ENCODE peak calls at places on chromosomes 2 and 18, in ten cellular contexts. Z is adrenal gland; N is cardiac muscle cell; R is epithelial cell of prostate; V is lung; H is neuronal stem cell; Q is HCT116; K is naive thymus-derived CD4-positive, alpha-beta T cell; C is RWPE2; A is heart right ventricle. I is an unnamed sample.
A peak's percentile ranks its signal among the peaks of the same experiment; 100 is the strongest.

GRCh38 chr2:2572393-2573204 is 241.5 kb upstream of the MYT1L start:
- DNase-seq in Z (peak; percentile 31), N (no peak), R (no peak), V (no peak), H (no peak), Q (no peak), K (no peak), C (no peak), A (no peak), I (no peak)

GRCh38 chr2:128371648-128372345 is 53.1 kb upstream of the HS6ST1 start:
- DNase-seq in Z (no peak), N (no peak), R (no peak), V (no peak), H (no peak), Q (no peak), K (no peak), C (peak; percentile 30), A (no peak), I (no peak)

GRCh38 chr18:48719388-48719787 is 180.6 kb downstream of the CTIF start:
- DNase-seq in Z (no peak), N (no peak), R (no peak), V (no peak), H (no peak), Q (no peak), K (no peak), C (no peak), A (no peak), I (no peak)

GRCh38 chr18:39419315-39419714 is 1853.7 kb upstream of the CELF4 start:
- DNase-seq in Z (no peak), N (no peak), R (no peak), V (no peak), H (no peak), Q (no peak), K (no peak), C (no peak), A (no peak), I (no peak)

GRCh38 chr2:142306126-142306525 is 175.3 kb upstream of the LRP1B start:
- DNase-seq in Z (no peak), N (no peak), R (no peak), V (no peak), H (no peak), Q (no peak), K (no peak), C (no peak), A (no peak), I (no peak)

GRCh38 chr2:69018629-69019227 is 5.7 kb downstream of the ANTXR1 start:
- DNase-seq in Z (no peak), N (no peak), R (no peak), V (no peak), H (no peak), Q (no peak), K (no peak), C (no peak), A (no peak), I (no peak)

GRCh38 chr18:22705328-22705727 is 227.8 kb upstream of the RBBP8 start:
- DNase-seq in Z (no peak), N (no peak), R (peak; percentile 49), V (no peak), H (no peak), Q (no peak), K (no peak), C (no peak), A (no peak), I (no peak)

GRCh38 chr2:25294573-25295462 is 46.9 kb downstream of the DNMT3A start:
- DNase-seq in Z (peak; percentile 92), N (peak; percentile 69), R (no peak), V (peak; percentile 84), H (no peak), Q (peak; percentile 12), K (peak; percentile 78), C (no peak), A (peak; percentile 85), I (peak; percentile 65)

GRCh38 chr2:229090231-229090630 is 180.9 kb downstream of the PID1 start:
- DNase-seq in Z (peak; percentile 72), N (no peak), R (no peak), V (no peak), H (no peak), Q (no peak), K (no peak), C (no peak), A (no peak), I (peak; percentile 26)

GRCh38 chr2:169982929-169983328 is 155.7 kb downstream of the UBR3 start:
- DNase-seq in Z (no peak), N (no peak), R (no peak), V (no peak), H (no peak), Q (no peak), K (no peak), C (no peak), A (no peak), I (no peak)

GRCh38 chr2:136932700-136933099 is 167.4 kb downstream of the THSD7B start:
- DNase-seq in Z (no peak), N (peak; percentile 68), R (no peak), V (no peak), H (peak; percentile 42), Q (no peak), K (no peak), C (no peak), A (no peak), I (no peak)
- H3K27ac ChIP-seq in Z (no peak overlapping the region), N (no peak overlapping the region), R (no peak overlapping the region), V (no peak overlapping the region), H (no peak overlapping the region), Q (no peak overlapping the region), K (no peak overlapping the region), C (no peak overlapping the region), A (no peak overlapping the region), I (no peak overlapping the region)

DNA sequence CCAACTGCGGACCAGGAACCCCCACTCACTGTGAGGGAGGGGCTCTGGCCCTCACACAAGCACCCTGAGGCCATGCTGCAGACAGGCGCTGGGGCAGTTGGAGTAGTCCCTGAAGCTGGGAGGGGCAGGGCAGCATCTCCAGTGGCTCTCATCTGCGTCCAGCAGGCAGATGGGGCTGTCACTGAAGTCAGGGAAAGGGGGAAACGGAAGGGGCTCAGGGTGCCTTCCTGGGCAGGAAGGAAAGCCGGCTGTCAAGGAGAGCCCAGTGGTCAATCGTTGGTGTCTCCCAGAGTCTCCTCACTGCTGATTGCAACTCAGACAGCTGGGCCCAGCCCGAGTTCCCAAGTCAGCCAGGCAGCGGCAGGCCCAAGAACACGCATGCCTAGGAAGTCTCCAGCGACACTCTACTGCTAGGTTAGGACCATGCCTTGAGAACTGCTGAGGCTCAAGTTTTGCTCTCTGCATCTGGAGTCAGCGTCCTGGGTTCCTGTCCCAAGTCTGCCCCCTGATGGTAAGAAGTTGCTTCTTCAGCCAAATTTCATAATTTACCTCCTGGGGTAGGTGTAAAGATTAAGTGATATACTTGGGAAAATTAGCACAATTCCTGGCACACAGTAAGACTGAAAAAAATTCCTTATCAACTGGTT is 27.4 kb upstream of the NMUR1 start:
- DNase-seq in Z (peak; percentile 86), N (peak; percentile 84), R (peak; percentile 10), V (peak; percentile 69), H (peak; percentile 51), Q (peak; percentile 61), K (peak; percentile 76), C (no peak), A (peak; percentile 63), I (peak; percentile 76)
- H3K27ac ChIP-seq in Z (peak overlapping the region; percentile 75), N (no peak overlapping the region), R (no peak overlapping the region), V (peak overlapping the region; percentile 66), H (no peak overlapping the region), Q (no peak overlapping the region), K (no peak overlapping the region), C (no peak overlapping the region), A (peak overlapping the region; percentile 56), I (no peak overlapping the region)

DNA sequence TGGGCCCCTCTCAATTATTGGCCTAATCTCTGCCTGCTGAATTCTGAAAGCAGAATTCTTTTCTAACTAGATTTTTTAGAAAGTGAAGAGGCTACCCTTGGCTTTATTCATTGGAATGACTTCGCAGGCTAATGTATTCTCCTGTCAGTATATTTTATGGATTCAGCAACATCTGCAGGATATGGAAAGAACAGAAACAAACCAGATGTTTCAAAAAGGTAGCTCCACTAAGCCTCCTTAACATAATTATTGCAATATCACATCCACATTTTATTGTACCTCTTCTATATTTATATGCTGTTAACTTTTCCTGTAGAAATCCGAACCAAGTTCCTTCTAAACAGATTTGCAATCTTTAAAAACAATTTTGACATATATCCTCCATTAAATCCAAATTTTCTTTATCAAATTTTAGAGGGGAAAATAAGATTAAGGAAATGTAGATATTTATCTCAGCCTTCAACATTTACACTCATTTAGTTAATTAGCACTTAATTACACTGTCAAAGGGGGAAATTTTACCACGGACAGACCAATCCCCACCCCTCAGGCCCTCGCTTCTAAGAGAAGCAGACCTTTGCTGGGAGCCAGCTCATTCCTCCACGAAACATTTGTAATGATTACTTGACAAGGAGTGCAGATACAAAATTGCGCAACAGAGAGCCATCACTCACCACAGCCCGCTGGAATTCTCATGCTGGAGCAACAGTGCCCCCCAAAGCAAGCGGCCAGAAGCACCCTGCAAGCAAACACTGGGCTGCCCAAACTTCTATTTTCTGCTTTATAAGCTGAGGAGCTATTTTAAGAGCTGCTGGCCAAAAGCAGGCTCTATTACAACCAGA is 253.4 kb downstream of the ETAA1 start:
- DNase-seq in Z (peak; percentile 96), N (peak; percentile 93), R (peak; percentile 36), V (peak; percentile 79), H (peak; percentile 58), Q (peak; percentile 6), K (no peak), C (peak; percentile 76), A (peak; percentile 75), I (peak; percentile 83)
- H3K27ac ChIP-seq in Z (peak overlapping the region; percentile 79), N (no peak overlapping the region), R (no peak overlapping the region), V (no peak overlapping the region), H (peak overlapping the region; percentile 83), Q (no peak overlapping the region), K (no peak overlapping the region), C (peak overlapping the region; percentile 26), A (peak overlapping the region; percentile 84), I (peak overlapping the region; percentile 71)

GRCh38 chr2:19360266-19360665 is 1.8 kb upstream of the OSR1 start:
- DNase-seq in Z (no peak), N (no peak), R (no peak), V (no peak), H (no peak), Q (no peak), K (no peak), C (no peak), A (no peak), I (no peak)

GRCh38 chr2:19358242-19359020 is at the start of gene OSR1:
- DNase-seq in Z (no peak), N (peak; percentile 84), R (no peak), V (no peak), H (peak; percentile 84), Q (no peak), K (no peak), C (no peak), A (peak; percentile 71), I (peak; percentile 53)

GRCh38 chr2:19359456-19359855 is 1.0 kb upstream of the OSR1 start:
- DNase-seq in Z (no peak), N (no peak), R (no peak), V (no peak), H (no peak), Q (no peak), K (no peak), C (no peak), A (no peak), I (no peak)

GRCh38 chr2:19357383-19358241 is 811 bp downstream of the OSR1 start:
- DNase-seq in Z (no peak), N (peak; percentile 51), R (no peak), V (no peak), H (no peak), Q (no peak), K (no peak), C (no peak), A (no peak), I (no peak)

DNA sequence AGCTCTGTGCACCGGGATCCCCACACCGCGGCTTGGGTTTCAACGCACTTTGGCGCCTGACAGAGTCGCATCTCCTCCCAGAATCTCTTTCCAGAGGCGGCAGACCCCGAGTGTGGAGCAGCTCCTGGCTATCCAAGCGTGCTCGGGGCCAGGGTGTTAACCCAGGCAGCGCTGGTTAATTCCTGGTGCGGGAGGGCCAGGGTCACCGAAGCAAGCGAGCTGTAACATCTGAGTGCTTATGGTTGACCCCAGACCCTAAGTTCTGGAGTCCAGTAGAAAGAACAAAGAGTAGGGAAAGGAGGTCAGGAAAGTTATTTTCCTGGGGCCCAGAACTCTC is 566 bp upstream of the OSR1 start:
- DNase-seq in Z (no peak), N (no peak), R (no peak), V (no peak), H (no peak), Q (no peak), K (no peak), C (no peak), A (no peak), I (no peak)
- H3K27ac ChIP-seq in Z (peak overlapping the region; percentile 30), N (no peak overlapping the region), R (no peak overlapping the region), V (no peak overlapping the region), H (no peak overlapping the region), Q (no peak overlapping the region), K (no peak overlapping the region), C (peak overlapping the region; percentile 29), A (peak overlapping the region; percentile 62), I (peak overlapping the region; percentile 54)